ENCODE peak calls at places on chromosome 1, in five cellular contexts. One of them, this sample, is unnamed.

GRCh38 chr1:48523541-48523940 is 51.5 kb upstream of the SPATA6 start:
- DNase-seq in stimulated activated CD4-positive, alpha-beta T cell treated with anti-CD3 and anti-CD28 coated beads, Interleukin-12 subunit alpha, Interleukin-12 subunit beta, amount 100 ng/mL, for 4 hours: no peak
- DNase-seq in stimulated activated CD8-positive, alpha-beta memory T cell treated with anti-CD3 and anti-CD28 coated beads, Interleukin-4, amount 100 ng/mL, for 1 hour: no peak
- DNase-seq in NCI-H1417: peak; percentile 17
- DNase-seq in effector memory CD8-positive, alpha-beta T cell: no peak
- DNase-seq in this sample: no peak

GRCh38 chr1:222202831-222203230 is 345.1 kb downstream of the HHIPL2 start:
- DNase-seq in NCI-H1417: no peak
- DNase-seq in stimulated activated CD4-positive, alpha-beta T cell treated with anti-CD3 and anti-CD28 coated beads, Interleukin-12 subunit alpha, Interleukin-12 subunit beta, amount 100 ng/mL, for 4 hours: no peak
- DNase-seq in stimulated activated CD8-positive, alpha-beta memory T cell treated with anti-CD3 and anti-CD28 coated beads, Interleukin-4, amount 100 ng/mL, for 1 hour: no peak
- DNase-seq in effector memory CD8-positive, alpha-beta T cell: no peak
- DNase-seq in this sample: no peak

GRCh38 chr1:178531897-178532296 is 19.0 kb downstream of the TEX35 start:
- DNase-seq in stimulated activated CD8-positive, alpha-beta memory T cell treated with anti-CD3 and anti-CD28 coated beads, Interleukin-4, amount 100 ng/mL, for 1 hour: no peak
- DNase-seq in stimulated activated CD4-positive, alpha-beta T cell treated with anti-CD3 and anti-CD28 coated beads, Interleukin-12 subunit alpha, Interleukin-12 subunit beta, amount 100 ng/mL, for 4 hours: no peak
- DNase-seq in NCI-H1417: no peak
- DNase-seq in effector memory CD8-positive, alpha-beta T cell: no peak
- DNase-seq in this sample: no peak

GRCh38 chr1:45200906-45201500 is 5.4 kb downstream of the ZSWIM5 start:
- DNase-seq in NCI-H1417: no peak
- DNase-seq in stimulated activated CD8-positive, alpha-beta memory T cell treated with anti-CD3 and anti-CD28 coated beads, Interleukin-4, amount 100 ng/mL, for 1 hour: no peak
- DNase-seq in stimulated activated CD4-positive, alpha-beta T cell treated with anti-CD3 and anti-CD28 coated beads, Interleukin-12 subunit alpha, Interleukin-12 subunit beta, amount 100 ng/mL, for 4 hours: no peak
- DNase-seq in effector memory CD8-positive, alpha-beta T cell: no peak
- DNase-seq in this sample: no peak

GRCh38 chr1:176577651-176578197 is 114.7 kb downstream of the PAPPA2 start:
- DNase-seq in NCI-H1417: no peak
- DNase-seq in effector memory CD8-positive, alpha-beta T cell: no peak
- DNase-seq in stimulated activated CD4-positive, alpha-beta T cell treated with anti-CD3 and anti-CD28 coated beads, Interleukin-12 subunit alpha, Interleukin-12 subunit beta, amount 100 ng/mL, for 4 hours: no peak
- DNase-seq in stimulated activated CD8-positive, alpha-beta memory T cell treated with anti-CD3 and anti-CD28 coated beads, Interleukin-4, amount 100 ng/mL, for 1 hour: no peak
- DNase-seq in this sample: no peak

GRCh38 chr1:50704126-50704525 is 255.9 kb downstream of the FAF1 start:
- DNase-seq in stimulated activated CD8-positive, alpha-beta memory T cell treated with anti-CD3 and anti-CD28 coated beads, Interleukin-4, amount 100 ng/mL, for 1 hour: no peak
- DNase-seq in effector memory CD8-positive, alpha-beta T cell: no peak
- DNase-seq in NCI-H1417: peak; percentile 81
- DNase-seq in stimulated activated CD4-positive, alpha-beta T cell treated with anti-CD3 and anti-CD28 coated beads, Interleukin-12 subunit alpha, Interleukin-12 subunit beta, amount 100 ng/mL, for 4 hours: no peak
- DNase-seq in this sample: peak; percentile 8

GRCh38 chr1:25140073-25140797 is 92.1 kb downstream of the SYF2 start:
- DNase-seq in stimulated activated CD4-positive, alpha-beta T cell treated with anti-CD3 and anti-CD28 coated beads, Interleukin-12 subunit alpha, Interleukin-12 subunit beta, amount 100 ng/mL, for 4 hours: no peak
- DNase-seq in effector memory CD8-positive, alpha-beta T cell: no peak
- DNase-seq in NCI-H1417: no peak
- DNase-seq in stimulated activated CD8-positive, alpha-beta memory T cell treated with anti-CD3 and anti-CD28 coated beads, Interleukin-4, amount 100 ng/mL, for 1 hour: no peak
- DNase-seq in this sample: peak; percentile 46

GRCh38 chr1:18794561-18794960 is 64.9 kb downstream of the TAS1R2 start:
- DNase-seq in stimulated activated CD8-positive, alpha-beta memory T cell treated with anti-CD3 and anti-CD28 coated beads, Interleukin-4, amount 100 ng/mL, for 1 hour: no peak
- DNase-seq in NCI-H1417: no peak
- DNase-seq in stimulated activated CD4-positive, alpha-beta T cell treated with anti-CD3 and anti-CD28 coated beads, Interleukin-12 subunit alpha, Interleukin-12 subunit beta, amount 100 ng/mL, for 4 hours: no peak
- DNase-seq in effector memory CD8-positive, alpha-beta T cell: no peak
- DNase-seq in this sample: no peak

GRCh38 chr1:41919764-41920397 is 1.2 kb upstream of the HIVEP3 start:
- DNase-seq in NCI-H1417: peak; percentile 83
- DNase-seq in stimulated activated CD8-positive, alpha-beta memory T cell treated with anti-CD3 and anti-CD28 coated beads, Interleukin-4, amount 100 ng/mL, for 1 hour: peak; percentile 57
- DNase-seq in effector memory CD8-positive, alpha-beta T cell: peak; percentile 70
- DNase-seq in stimulated activated CD4-positive, alpha-beta T cell treated with anti-CD3 and anti-CD28 coated beads, Interleukin-12 subunit alpha, Interleukin-12 subunit beta, amount 100 ng/mL, for 4 hours: peak; percentile 65
- DNase-seq in this sample: peak; percentile 54

GRCh38 chr1:69191280-69191679 is 376.4 kb upstream of the LRRC7 start:
- DNase-seq in stimulated activated CD8-positive, alpha-beta memory T cell treated with anti-CD3 and anti-CD28 coated beads, Interleukin-4, amount 100 ng/mL, for 1 hour: no peak
- DNase-seq in stimulated activated CD4-positive, alpha-beta T cell treated with anti-CD3 and anti-CD28 coated beads, Interleukin-12 subunit alpha, Interleukin-12 subunit beta, amount 100 ng/mL, for 4 hours: no peak
- DNase-seq in NCI-H1417: no peak
- DNase-seq in effector memory CD8-positive, alpha-beta T cell: no peak
- DNase-seq in this sample: no peak

GRCh38 chr1:151846062-151846568 is 6.5 kb upstream of the C2CD4D start:
- DNase-seq in stimulated activated CD8-positive, alpha-beta memory T cell treated with anti-CD3 and anti-CD28 coated beads, Interleukin-4, amount 100 ng/mL, for 1 hour: no peak
- DNase-seq in NCI-H1417: no peak
- DNase-seq in stimulated activated CD4-positive, alpha-beta T cell treated with anti-CD3 and anti-CD28 coated beads, Interleukin-12 subunit alpha, Interleukin-12 subunit beta, amount 100 ng/mL, for 4 hours: no peak
- DNase-seq in effector memory CD8-positive, alpha-beta T cell: no peak
- DNase-seq in this sample: no peak

GRCh38 chr1:151061704-151062103 is 1.5 kb downstream of the MLLT11 start:
- DNase-seq in effector memory CD8-positive, alpha-beta T cell: no peak
- DNase-seq in stimulated activated CD4-positive, alpha-beta T cell treated with anti-CD3 and anti-CD28 coated beads, Interleukin-12 subunit alpha, Interleukin-12 subunit beta, amount 100 ng/mL, for 4 hours: no peak
- DNase-seq in NCI-H1417: no peak
- DNase-seq in stimulated activated CD8-positive, alpha-beta memory T cell treated with anti-CD3 and anti-CD28 coated beads, Interleukin-4, amount 100 ng/mL, for 1 hour: no peak
- DNase-seq in this sample: no peak

GRCh38 chr1:19918057-19918456 is 5.4 kb downstream of the PLA2G2E start:
- DNase-seq in stimulated activated CD4-positive, alpha-beta T cell treated with anti-CD3 and anti-CD28 coated beads, Interleukin-12 subunit alpha, Interleukin-12 subunit beta, amount 100 ng/mL, for 4 hours: peak; percentile 81
- DNase-seq in effector memory CD8-positive, alpha-beta T cell: peak; percentile 81
- DNase-seq in stimulated activated CD8-positive, alpha-beta memory T cell treated with anti-CD3 and anti-CD28 coated beads, Interleukin-4, amount 100 ng/mL, for 1 hour: peak; percentile 70
- DNase-seq in NCI-H1417: peak; percentile 86
- DNase-seq in this sample: peak; percentile 80

GRCh38 chr1:112688781-112689193 is 14.3 kb downstream of the MOV10 start:
- DNase-seq in stimulated activated CD4-positive, alpha-beta T cell treated with anti-CD3 and anti-CD28 coated beads, Interleukin-12 subunit alpha, Interleukin-12 subunit beta, amount 100 ng/mL, for 4 hours: no peak
- DNase-seq in effector memory CD8-positive, alpha-beta T cell: no peak
- DNase-seq in stimulated activated CD8-positive, alpha-beta memory T cell treated with anti-CD3 and anti-CD28 coated beads, Interleukin-4, amount 100 ng/mL, for 1 hour: no peak
- DNase-seq in NCI-H1417: no peak
- DNase-seq in this sample: no peak